ENCODE peak calls at places on chromosomes 16 and 17, in eight cellular contexts. U is esophagus muscularis mucosa, K is transverse colon, E is right lobe of liver, Z is BE2C, M is right atrium auricular region, I is cardiac muscle cell, P is mucosa of descending colon. X is an unnamed sample.
A peak's percentile ranks its signal among the peaks of the same experiment; 100 is the strongest.

GRCh38 chr16:87582221-87582965 is 19.9 kb upstream of the JPH3 start:
- DNase-seq in U (no peak), K (peak; percentile 21), E (no peak), Z (no peak), M (peak; percentile 86), I (peak; percentile 91), P (peak; percentile 47), X (peak; percentile 63)

GRCh38 chr16:28321700-28322411 is 29.5 kb downstream of the SBK1 start:
- DNase-seq in U (no peak), K (peak; percentile 35), E (no peak), Z (peak; percentile 65), M (no peak), I (peak; percentile 29), P (peak; percentile 64), X (no peak)

GRCh38 chr16:12763517-12763916 is 40.2 kb downstream of the CPPED1 start:
- DNase-seq in U (no peak), K (no peak), E (no peak), Z (peak; percentile 31), M (no peak), I (peak; percentile 60), P (no peak), X (no peak)

GRCh38 chr16:23147666-23148065 is 1.6 kb downstream of the USP31 start:
- DNase-seq in U (no peak), K (no peak), E (no peak), Z (no peak), M (no peak), I (no peak), P (no peak), X (no peak)

GRCh38 chr17:7440113-7440822 is 956 bp downstream of the FGF11 start:
- DNase-seq in U (no peak), K (peak; percentile 67), E (no peak), Z (peak; percentile 65), M (peak; percentile 63), I (no peak), P (peak; percentile 49), X (peak; percentile 84)

GRCh38 chr17:9837551-9838471 is 12.1 kb downstream of the GLP2R start:
- DNase-seq in U (no peak), K (peak; percentile 17), E (peak; percentile 29), Z (no peak), M (peak; percentile 80), I (peak; percentile 97), P (peak; percentile 22), X (no peak)

GRCh38 chr16:12228607-12229499 is 252.3 kb downstream of the SNX29 start:
- DNase-seq in U (no peak), K (peak; percentile 80), E (no peak), Z (peak; percentile 62), M (peak; percentile 61), I (peak; percentile 66), P (peak; percentile 86), X (no peak)

GRCh38 chr17:65366102-65366844 is 195.2 kb downstream of the AXIN2 start:
- DNase-seq in U (peak; percentile 64), K (no peak), E (no peak), Z (no peak), M (no peak), I (no peak), P (no peak), X (no peak)

GRCh38 chr17:62781826-62782225 is 26.3 kb downstream of the MARCHF10 start:
- DNase-seq in U (no peak), K (no peak), E (no peak), Z (no peak), M (no peak), I (peak; percentile 53), P (no peak), X (no peak)

GRCh38 chr16:63938661-63939060 is 1183.2 kb downstream of the CDH11 start:
- DNase-seq in U (no peak), K (no peak), E (no peak), Z (no peak), M (no peak), I (peak; percentile 3), P (no peak), X (no peak)

GRCh38 chr17:47235923-47236322 is 17.7 kb upstream of the ITGB3 start:
- DNase-seq in U (no peak), K (no peak), E (no peak), Z (no peak), M (no peak), I (no peak), P (no peak), X (no peak)

GRCh38 chr16:65339062-65339461 is 217.2 kb upstream of the CDH11 start:
- DNase-seq in U (no peak), K (no peak), E (no peak), Z (no peak), M (no peak), I (no peak), P (no peak), X (no peak)

GRCh38 chr17:1779571-1780074 is 17.8 kb downstream of the SERPINF1 start:
- DNase-seq in U (no peak), K (peak; percentile 73), E (no peak), Z (no peak), M (peak; percentile 95), I (peak; percentile 99), P (peak; percentile 68), X (no peak)

GRCh38 chr16:86387461-86388440 is 122.6 kb upstream of the FOXF1 start:
- DNase-seq in U (no peak), K (no peak), E (no peak), Z (no peak), M (no peak), I (peak; percentile 96), P (no peak), X (no peak)

GRCh38 chr16:58054289-58054688 is 28.7 kb downstream of the MMP15 start:
- DNase-seq in U (no peak), K (no peak), E (no peak), Z (no peak), M (no peak), I (no peak), P (no peak), X (no peak)

GRCh38 chr17:3475812-3476686 is at the start of gene ASPA:
- DNase-seq in U (no peak), K (no peak), E (no peak), Z (no peak), M (no peak), I (no peak), P (no peak), X (no peak)

DNA sequence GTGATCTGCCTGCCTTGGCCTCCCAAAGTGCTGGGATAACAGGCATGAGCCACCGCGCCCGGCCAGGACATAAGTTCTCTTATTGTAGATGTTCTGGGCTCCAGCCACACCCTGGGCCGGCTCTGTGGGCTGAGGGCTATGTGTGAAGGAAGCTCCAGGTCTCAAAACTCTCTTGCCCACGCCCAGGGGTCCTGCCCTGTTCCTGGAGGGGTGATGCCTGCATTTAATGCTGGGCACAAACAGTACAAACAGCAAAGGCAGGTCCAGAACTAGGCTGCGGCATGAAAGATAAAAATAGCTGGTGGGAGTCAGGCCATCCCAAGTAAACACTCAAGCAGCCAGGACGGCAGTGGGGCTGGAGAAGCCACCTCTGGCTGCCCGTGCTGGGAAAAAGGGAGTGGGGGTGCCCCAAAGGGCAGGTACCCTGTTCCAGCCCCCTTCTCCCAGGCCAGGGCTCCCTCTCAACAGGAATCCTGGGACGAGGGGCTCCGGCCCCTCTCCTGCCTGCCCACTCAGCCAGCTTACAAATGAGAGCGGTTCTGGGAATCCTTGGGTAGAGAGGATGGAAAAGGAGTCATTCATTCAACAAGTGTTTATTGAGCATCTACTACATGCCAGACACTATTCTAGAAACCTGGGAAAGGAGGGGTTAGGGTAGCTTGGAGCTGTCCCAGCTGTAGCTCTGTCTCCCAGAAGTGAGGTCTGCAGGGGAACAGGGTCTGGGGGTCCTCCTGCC is 4.6 kb downstream of the TRIM47 start:
- DNase-seq in U (no peak), K (no peak), E (no peak), Z (no peak), M (no peak), I (no peak), P (no peak), X (no peak)
- H3K4me1 ChIP-seq in U (peaks cover 84% of the 10 kb centered on the region), K (peaks cover 72% of the 10 kb centered on the region), E (peaks cover 18% of the 10 kb centered on the region), Z (peaks cover 9% of the 10 kb centered on the region), M (peaks cover 82% of the 10 kb centered on the region), I (peaks cover 15% of the 10 kb centered on the region), P (peaks cover 47% of the 10 kb centered on the region), X (peaks cover 65% of the 10 kb centered on the region)

DNA sequence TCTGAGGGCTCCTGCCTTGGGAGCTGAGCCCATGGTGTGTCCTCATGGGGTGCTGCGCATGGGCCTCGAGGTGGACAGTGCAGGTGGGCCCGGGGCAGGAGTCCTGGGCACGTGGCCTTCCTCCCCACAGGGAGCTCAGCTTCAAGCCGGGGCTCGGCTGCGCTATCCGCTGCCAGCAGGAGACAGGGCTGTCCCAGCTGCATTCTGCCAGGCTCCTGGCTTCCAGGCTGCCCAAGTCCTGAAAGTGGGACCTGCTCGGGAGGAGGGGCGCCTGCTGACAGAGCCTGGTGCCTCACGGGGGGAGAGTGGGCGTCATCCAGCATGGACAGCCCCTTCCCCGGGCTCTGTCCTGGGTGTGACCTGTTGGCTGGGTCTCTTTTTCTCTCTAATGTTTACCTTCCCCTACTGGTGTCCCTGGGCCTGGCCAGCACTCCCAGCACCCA is 7.1 kb downstream of the TRAF7 start:
- DNase-seq in U (no peak), K (no peak), E (no peak), Z (no peak), M (no peak), I (no peak), P (peak; percentile 37), X (no peak)
- TF ChIP-seq CTCF in U (no peak), K (no peak), E (no peak), Z (no peak), M (no peak), I (no peak), P (no peak), X (no peak)

GRCh38 chr16:67196881-67197280 is 2.0 kb upstream of the ELMO3 start:
- DNase-seq in U (no peak), K (no peak), E (no peak), Z (no peak), M (no peak), I (no peak), P (no peak), X (no peak)

GRCh38 chr16:67195676-67196075 is 3.3 kb upstream of the ELMO3 start:
- DNase-seq in U (no peak), K (no peak), E (no peak), Z (no peak), M (no peak), I (no peak), P (no peak), X (no peak)

GRCh38 chr16:67191995-67192681 is at the start of gene E2F4:
- DNase-seq in U (peak; percentile 97), K (peak; percentile 93), E (peak; percentile 93), Z (peak; percentile 93), M (peak; percentile 94), I (peak; percentile 95), P (peak; percentile 91), X (peak; percentile 98)

GRCh38 chr16:67192781-67193260 is 866 bp downstream of the E2F4 start:
- DNase-seq in U (no peak), K (no peak), E (no peak), Z (no peak), M (no peak), I (no peak), P (no peak), X (no peak)

DNA sequence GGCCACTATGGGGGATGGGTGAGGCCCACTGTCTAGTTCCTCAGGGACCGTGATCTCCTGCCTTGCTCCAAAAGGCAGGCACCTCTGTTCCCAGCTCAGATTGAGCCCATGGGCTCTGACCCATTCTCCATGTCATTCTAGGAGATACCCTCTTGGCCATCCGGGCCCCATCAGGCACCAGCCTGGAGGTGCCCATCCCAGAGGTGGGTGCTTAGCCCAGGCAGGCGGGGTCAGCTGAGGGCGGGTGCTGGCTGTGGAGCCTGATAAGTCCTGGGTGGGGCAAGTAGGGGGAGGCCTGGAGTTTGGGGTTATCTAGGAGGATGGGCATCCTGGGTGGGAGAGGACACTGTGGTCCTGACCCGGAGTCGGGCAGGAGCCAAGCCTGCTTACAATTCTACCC is 2.3 kb downstream of the E2F4 start:
- DNase-seq in U (no peak), K (no peak), E (no peak), Z (no peak), M (no peak), I (no peak), P (no peak), X (peak; percentile 74)
- H3K4me1 ChIP-seq in U (peaks cover 52% of the 10 kb centered on the region), K (peaks cover 37% of the 10 kb centered on the region), E (peaks cover 13% of the 10 kb centered on the region), Z (no peaks in the 10 kb centered on the region), M (peaks cover 42% of the 10 kb centered on the region), I (peaks cover 7% of the 10 kb centered on the region), P (peaks cover 39% of the 10 kb centered on the region), X (peaks cover 18% of the 10 kb centered on the region)

GRCh38 chr16:3086596-3087242 is 12.4 kb downstream of the ZSCAN10 start:
- DNase-seq in U (no peak), K (no peak), E (no peak), Z (no peak), M (no peak), I (peak; percentile 41), P (no peak), X (no peak)
- TF ChIP-seq CTCF in U (no peak), K (no peak), E (no peak), Z (no peak), M (no peak), I (no peak), P (no peak), X (no peak)